ENCODE peak calls at places on chromosome 17, in five cellular contexts. P, L, A, W and Z are unnamed samples.

GRCh38 chr17:67833946-67834631 is 8.8 kb downstream of the BPTF start:
- DNase-seq in P (no peak), L (no peak), A (no peak), W (peak; percentile 56), Z (no peak)

GRCh38 chr17:74749262-74750038 is 1.0 kb downstream of the NHERF1 start:
- DNase-seq in P (no peak), L (peak; percentile 59), A (peak; percentile 45), W (no peak), Z (no peak)

GRCh38 chr17:79465011-79466006 is 145.5 kb downstream of the RBFOX3 start:
- DNase-seq in P (no peak), L (no peak), A (no peak), W (no peak), Z (no peak)

GRCh38 chr17:52824542-52824941 is 666.0 kb upstream of the CA10 start:
- DNase-seq in P (no peak), L (peak; percentile 84), A (no peak), W (no peak), Z (no peak)

GRCh38 chr17:40559016-40559853 is 6.0 kb downstream of the CCR7 start:
- DNase-seq in P (peak; percentile 5), L (no peak), A (no peak), W (no peak), Z (peak; percentile 83)

GRCh38 chr17:57406981-57407286 is 150.6 kb downstream of the MSI2 start:
- DNase-seq in P (no peak), L (no peak), A (no peak), W (no peak), Z (no peak)

GRCh38 chr17:38691154-38691553 is 13.9 kb upstream of the MLLT6 start:
- DNase-seq in P (no peak), L (no peak), A (no peak), W (no peak), Z (no peak)

GRCh38 chr17:32020943-32021617 is 13.9 kb downstream of the LRRC37B start:
- DNase-seq in P (no peak), L (no peak), A (no peak), W (no peak), Z (no peak)

GRCh38 chr17:67602974-67603373 is 114.8 kb upstream of the NOL11 start:
- DNase-seq in P (peak; percentile 53), L (peak; percentile 22), A (no peak), W (peak; percentile 57), Z (no peak)

GRCh38 chr17:35931794-35932419 is 1.3 kb upstream of the RDM1 start:
- DNase-seq in P (no peak), L (no peak), A (no peak), W (no peak), Z (no peak)

GRCh38 chr17:75587718-75588545 is at the start of gene MYO15B:
- DNase-seq in P (peak; percentile 60), L (peak; percentile 71), A (peak; percentile 64), W (peak; percentile 87), Z (no peak)

GRCh38 chr17:10292057-10292931 is 80.5 kb downstream of the MYH13 start:
- DNase-seq in P (no peak), L (peak; percentile 11), A (no peak), W (no peak), Z (no peak)

GRCh38 chr17:77320046-77320445 is 179.3 kb downstream of the SEC14L1 start:
- DNase-seq in P (no peak), L (peak; percentile 32), A (no peak), W (no peak), Z (no peak)

GRCh38 chr17:66304304-66305174 is 2.1 kb downstream of the PRKCA start:
- DNase-seq in P (no peak), L (peak; percentile 35), A (no peak), W (no peak), Z (no peak)

GRCh38 chr17:45989759-45990158 is 9.3 kb upstream of the STH start:
- DNase-seq in P (no peak), L (no peak), A (no peak), W (no peak), Z (no peak)

GRCh38 chr17:7511108-7511507 is 26.9 kb downstream of the POLR2A start:
- DNase-seq in P (no peak), L (no peak), A (no peak), W (no peak), Z (no peak)

GRCh38 chr17:54937018-54937417 is 31.4 kb downstream of the COX11 start:
- DNase-seq in P (no peak), L (no peak), A (no peak), W (no peak), Z (no peak)

GRCh38 chr17:78563189-78564145 is 13.7 kb downstream of the DNAH17 start:
- DNase-seq in P (peak; percentile 71), L (no peak), A (no peak), W (no peak), Z (no peak)

GRCh38 chr17:10197721-10198508 is 491 bp downstream of the GAS7 start:
- DNase-seq in P (no peak), L (no peak), A (no peak), W (no peak), Z (no peak)

GRCh38 chr17:58120195-58120822 is 27.9 kb upstream of the OR4D1 start:
- DNase-seq in P (peak; percentile 42), L (peak; percentile 16), A (no peak), W (peak; percentile 59), Z (no peak)

GRCh38 chr17:80449194-80449929 is 27.0 kb downstream of the NPTX1 start:
- DNase-seq in P (no peak), L (no peak), A (no peak), W (no peak), Z (no peak)

GRCh38 chr17:38881600-38882191 is 11.8 kb downstream of the LASP1 start:
- DNase-seq in P (peak; percentile 52), L (peak; percentile 60), A (no peak), W (no peak), Z (no peak)

GRCh38 chr17:77718669-77718961 is 239.9 kb upstream of the TNRC6C start:
- DNase-seq in P (no peak), L (no peak), A (no peak), W (no peak), Z (no peak)

DNA sequence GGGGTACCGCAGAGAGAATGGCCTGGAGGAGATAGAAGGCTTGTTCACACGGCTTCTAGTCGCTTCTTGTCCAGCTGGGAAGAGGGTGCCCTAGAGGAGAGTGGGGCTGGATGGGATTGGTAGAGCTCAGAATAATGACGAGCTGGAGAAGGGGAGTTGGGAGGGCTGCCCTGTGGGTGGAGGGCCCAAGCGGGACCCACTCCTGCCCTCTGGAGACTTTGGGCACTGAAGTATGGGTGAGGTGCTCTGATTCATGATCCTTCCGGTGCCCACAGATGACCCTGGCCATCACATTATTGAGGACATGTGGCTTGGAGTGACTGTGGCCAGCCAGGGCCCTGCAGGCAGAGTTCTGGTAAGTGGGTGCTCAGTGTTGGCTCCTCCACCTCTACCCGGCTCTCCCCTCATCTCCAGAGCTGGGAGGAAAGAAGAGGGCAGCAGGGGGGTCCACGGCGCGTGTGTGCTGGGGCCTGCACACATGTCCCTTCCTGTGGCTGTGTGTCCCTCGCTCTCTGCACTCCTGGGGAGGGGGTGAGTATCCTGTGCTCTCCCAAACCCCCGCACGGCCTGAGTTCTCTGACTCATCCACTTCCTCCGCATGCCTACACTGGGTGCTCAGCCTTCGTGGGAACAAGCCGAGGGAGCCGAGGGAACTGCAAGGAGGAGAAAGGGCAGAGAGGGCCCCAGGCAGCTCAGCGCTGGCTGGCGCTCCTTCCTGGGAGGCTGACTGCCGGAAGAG is 8.5 kb downstream of the ITGA3 start:
- DNase-seq in P (no peak), L (peak; percentile 41), A (peak; percentile 83), W (no peak), Z (no peak)
- TF ChIP-seq EP300 in P (no peak), L (no peak), A (peak; percentile 4), W (no peak), Z (no peak)

GRCh38 chr17:9170822-9171221 is 149.5 kb downstream of the NTN1 start:
- DNase-seq in P (no peak), L (peak; percentile 28), A (no peak), W (no peak), Z (no peak)

GRCh38 chr17:9169116-9169515 is 147.8 kb downstream of the NTN1 start:
- DNase-seq in P (no peak), L (no peak), A (no peak), W (no peak), Z (no peak)

GRCh38 chr17:9162275-9162985 is 141.1 kb downstream of the NTN1 start:
- DNase-seq in P (no peak), L (no peak), A (no peak), W (peak; percentile 84), Z (no peak)

GRCh38 chr17:9170336-9170735 is 149.0 kb downstream of the NTN1 start:
- DNase-seq in P (no peak), L (no peak), A (no peak), W (no peak), Z (no peak)

GRCh38 chr17:9166678-9167077 is 145.4 kb downstream of the NTN1 start:
- DNase-seq in P (no peak), L (no peak), A (no peak), W (no peak), Z (no peak)
- TF ChIP-seq POLR2AphosphoS5 in P (no peak), L (no peak), A (no peak), W (no peak), Z (no peak)

GRCh38 chr17:64147110-64148016 is 17.4 kb upstream of the ERN1 start:
- DNase-seq in P (no peak), L (no peak), A (no peak), W (no peak), Z (no peak)
- TF ChIP-seq POLR2A in P (no peak), L (no peak), A (no peak), W (peak; percentile 29), Z (no peak)

GRCh38 chr17:34252138-34252889 is 2.8 kb upstream of the CCL2 start:
- DNase-seq in P (peak; percentile 75), L (peak; percentile 81), A (peak; percentile 92), W (no peak), Z (peak; percentile 99)
- TF ChIP-seq EP300 in P (peak; percentile 56), L (peak; percentile 63), A (peak; percentile 94), W (no peak), Z (peak; percentile 75)

DNA sequence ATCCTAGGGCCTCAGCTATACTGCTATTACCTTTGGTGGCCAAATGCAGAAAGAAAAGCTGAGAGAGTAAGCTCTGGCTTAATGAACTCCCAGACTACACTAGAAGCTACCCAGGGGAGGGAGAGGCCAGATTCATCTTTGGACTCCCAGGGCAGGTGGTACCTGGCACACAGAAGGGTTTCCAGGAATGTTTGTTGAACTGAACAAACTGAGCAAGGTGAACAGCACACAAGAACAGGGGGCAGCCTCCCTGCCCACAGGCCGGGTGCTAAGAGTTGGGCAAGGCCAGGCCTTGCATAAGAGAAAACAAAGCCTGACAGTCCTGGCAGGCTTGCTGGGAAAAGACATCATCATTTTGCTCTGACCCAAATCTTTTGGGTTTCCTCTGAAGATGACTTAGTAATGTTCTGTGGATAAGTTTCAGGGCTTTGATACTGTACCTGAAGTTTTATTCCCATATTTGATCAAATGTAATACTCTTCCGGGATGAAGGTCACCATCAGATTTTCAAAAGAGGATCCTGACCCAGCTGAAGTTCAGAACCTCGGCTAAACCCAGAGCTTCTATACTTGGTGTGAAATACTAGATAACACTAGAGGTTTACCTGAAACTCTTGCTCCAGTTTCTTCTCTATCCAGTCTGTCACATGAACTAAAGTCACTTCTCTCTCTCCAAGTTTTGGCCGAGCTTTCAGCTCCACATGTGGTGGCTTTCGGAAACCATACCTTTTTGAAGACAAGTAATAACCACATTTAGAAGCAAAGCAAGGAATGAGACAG is 20.5 kb upstream of the ERN1 start:
- DNase-seq in P (peak; percentile 77), L (no peak), A (peak; percentile 76), W (no peak), Z (no peak)
- TF ChIP-seq POLR2AphosphoS5 in P (peak; percentile 45), L (no peak), A (peak; percentile 70), W (no peak), Z (no peak)